ENCODE peak calls at places on chromosomes 7 and 10, in seven cellular contexts. One of them, this sample, is unnamed.
A peak's percentile ranks its signal among the peaks of the same experiment; 100 is the strongest.

GRCh38 chr10:77909755-77910375 is 16.7 kb downstream of the DLG5 start:
- DNase-seq in lower leg skin: no peak
- DNase-seq in brain microvascular endothelial cell: peak; percentile 67
- DNase-seq in K562: peak; percentile 93
- DNase-seq in fibroblast of mammary gland: peak; percentile 81
- DNase-seq in kidney: no peak
- DNase-seq in transverse colon: peak; percentile 66
- DNase-seq in this sample: peak; percentile 8

GRCh38 chr10:15695852-15696251 is 23.9 kb downstream of the ITGA8 start:
- DNase-seq in lower leg skin: no peak
- DNase-seq in brain microvascular endothelial cell: no peak
- DNase-seq in K562: no peak
- DNase-seq in fibroblast of mammary gland: no peak
- DNase-seq in kidney: no peak
- DNase-seq in transverse colon: no peak
- DNase-seq in this sample: no peak

GRCh38 chr7:108246227-108246837 is 116.2 kb upstream of the LAMB4 start:
- DNase-seq in lower leg skin: no peak
- DNase-seq in brain microvascular endothelial cell: peak; percentile 95
- DNase-seq in K562: peak; percentile 97
- DNase-seq in fibroblast of mammary gland: peak; percentile 98
- DNase-seq in kidney: no peak
- DNase-seq in transverse colon: no peak
- DNase-seq in this sample: peak; percentile 88

GRCh38 chr7:20561466-20561865 is 54.0 kb upstream of the ABCB5 start:
- DNase-seq in lower leg skin: no peak
- DNase-seq in brain microvascular endothelial cell: no peak
- DNase-seq in K562: no peak
- DNase-seq in fibroblast of mammary gland: no peak
- DNase-seq in kidney: no peak
- DNase-seq in transverse colon: no peak
- DNase-seq in this sample: no peak

GRCh38 chr10:93356516-93356915 is 125.6 kb downstream of the MYOF start:
- DNase-seq in lower leg skin: no peak
- DNase-seq in brain microvascular endothelial cell: no peak
- DNase-seq in K562: no peak
- DNase-seq in fibroblast of mammary gland: no peak
- DNase-seq in kidney: no peak
- DNase-seq in transverse colon: no peak
- DNase-seq in this sample: no peak

GRCh38 chr7:27329917-27330316 is 87.3 kb downstream of the EVX1 start:
- DNase-seq in lower leg skin: no peak
- DNase-seq in brain microvascular endothelial cell: no peak
- DNase-seq in K562: no peak
- DNase-seq in fibroblast of mammary gland: peak; percentile 7
- DNase-seq in kidney: no peak
- DNase-seq in transverse colon: no peak
- DNase-seq in this sample: no peak

GRCh38 chr7:141649865-141650499 is 52.0 kb downstream of the DENND11 start:
- DNase-seq in lower leg skin: no peak
- DNase-seq in brain microvascular endothelial cell: peak; percentile 94
- DNase-seq in K562: peak; percentile 73
- DNase-seq in fibroblast of mammary gland: peak; percentile 90
- DNase-seq in kidney: peak; percentile 70
- DNase-seq in transverse colon: peak; percentile 53
- DNase-seq in this sample: peak; percentile 87

GRCh38 chr10:124332426-124332825 is 86.3 kb downstream of the OAT start:
- DNase-seq in lower leg skin: no peak
- DNase-seq in brain microvascular endothelial cell: peak; percentile 40
- DNase-seq in K562: no peak
- DNase-seq in fibroblast of mammary gland: no peak
- DNase-seq in kidney: no peak
- DNase-seq in transverse colon: no peak
- DNase-seq in this sample: peak; percentile 27

GRCh38 chr7:84176716-84177115 is 17.9 kb downstream of the SEMA3A start:
- DNase-seq in lower leg skin: no peak
- DNase-seq in brain microvascular endothelial cell: no peak
- DNase-seq in K562: no peak
- DNase-seq in fibroblast of mammary gland: no peak
- DNase-seq in kidney: no peak
- DNase-seq in transverse colon: no peak
- DNase-seq in this sample: peak; percentile 52

GRCh38 chr7:66050337-66050957 is 25.2 kb upstream of the ASL start:
- DNase-seq in lower leg skin: no peak
- DNase-seq in brain microvascular endothelial cell: no peak
- DNase-seq in K562: no peak
- DNase-seq in fibroblast of mammary gland: no peak
- DNase-seq in kidney: no peak
- DNase-seq in transverse colon: no peak
- DNase-seq in this sample: no peak

GRCh38 chr10:130884456-130884855 is 427.1 kb downstream of the TCERG1L start:
- DNase-seq in lower leg skin: no peak
- DNase-seq in brain microvascular endothelial cell: no peak
- DNase-seq in K562: no peak
- DNase-seq in fibroblast of mammary gland: no peak
- DNase-seq in kidney: no peak
- DNase-seq in transverse colon: no peak
- DNase-seq in this sample: no peak

GRCh38 chr10:28661035-28661434 is 16.3 kb upstream of the BAMBI start:
- DNase-seq in lower leg skin: peak; percentile 77
- DNase-seq in brain microvascular endothelial cell: peak; percentile 88
- DNase-seq in K562: peak; percentile 26
- DNase-seq in fibroblast of mammary gland: peak; percentile 87
- DNase-seq in kidney: no peak
- DNase-seq in transverse colon: no peak
- DNase-seq in this sample: peak; percentile 59

GRCh38 chr7:29806793-29807178 is 478 bp downstream of the WIPF3 start:
- DNase-seq in lower leg skin: no peak
- DNase-seq in brain microvascular endothelial cell: no peak
- DNase-seq in K562: no peak
- DNase-seq in fibroblast of mammary gland: no peak
- DNase-seq in kidney: no peak
- DNase-seq in transverse colon: peak; percentile 27
- DNase-seq in this sample: no peak

GRCh38 chr10:70120417-70120816 is 12.2 kb downstream of the AIFM2 start:
- DNase-seq in lower leg skin: no peak
- DNase-seq in brain microvascular endothelial cell: no peak
- DNase-seq in K562: no peak
- DNase-seq in fibroblast of mammary gland: no peak
- DNase-seq in kidney: no peak
- DNase-seq in transverse colon: no peak
- DNase-seq in this sample: no peak

GRCh38 chr7:132066776-132067175 is 509.5 kb downstream of the PLXNA4 start:
- DNase-seq in lower leg skin: peak; percentile 84
- DNase-seq in brain microvascular endothelial cell: peak; percentile 43
- DNase-seq in K562: no peak
- DNase-seq in fibroblast of mammary gland: peak; percentile 60
- DNase-seq in kidney: no peak
- DNase-seq in transverse colon: peak; percentile 20
- DNase-seq in this sample: no peak

GRCh38 chr7:44769381-44770209 is 20.9 kb downstream of the ZMIZ2 start:
- DNase-seq in lower leg skin: no peak
- DNase-seq in brain microvascular endothelial cell: peak; percentile 24
- DNase-seq in K562: no peak
- DNase-seq in fibroblast of mammary gland: peak; percentile 54
- DNase-seq in kidney: no peak
- DNase-seq in transverse colon: peak; percentile 44
- DNase-seq in this sample: no peak

GRCh38 chr10:53422223-53422888 is 649.8 kb upstream of the MBL2 start:
- DNase-seq in lower leg skin: no peak
- DNase-seq in brain microvascular endothelial cell: no peak
- DNase-seq in K562: no peak
- DNase-seq in fibroblast of mammary gland: no peak
- DNase-seq in kidney: no peak
- DNase-seq in transverse colon: no peak
- DNase-seq in this sample: no peak

GRCh38 chr10:121598261-121599249 is at the start of gene FGFR2:
- DNase-seq in lower leg skin: peak; percentile 95
- DNase-seq in brain microvascular endothelial cell: peak; percentile 22
- DNase-seq in K562: peak; percentile 68
- DNase-seq in fibroblast of mammary gland: peak; percentile 17
- DNase-seq in kidney: peak; percentile 93
- DNase-seq in transverse colon: peak; percentile 88
- DNase-seq in this sample: no peak

GRCh38 chr7:31083205-31083801 is 31.2 kb downstream of the ADCYAP1R1 start:
- DNase-seq in lower leg skin: no peak
- DNase-seq in brain microvascular endothelial cell: no peak
- DNase-seq in K562: no peak
- DNase-seq in fibroblast of mammary gland: no peak
- DNase-seq in kidney: peak; percentile 36
- DNase-seq in transverse colon: no peak
- DNase-seq in this sample: no peak

GRCh38 chr10:95403690-95404459 is 113.1 kb upstream of the PDLIM1 start:
- DNase-seq in lower leg skin: peak; percentile 81
- DNase-seq in brain microvascular endothelial cell: no peak
- DNase-seq in K562: peak; percentile 62
- DNase-seq in fibroblast of mammary gland: no peak
- DNase-seq in kidney: no peak
- DNase-seq in transverse colon: no peak
- DNase-seq in this sample: no peak

GRCh38 chr7:5315761-5316160 is 33.0 kb downstream of the SLC29A4 start:
- DNase-seq in lower leg skin: peak; percentile 79
- DNase-seq in brain microvascular endothelial cell: no peak
- DNase-seq in K562: no peak
- DNase-seq in fibroblast of mammary gland: no peak
- DNase-seq in kidney: no peak
- DNase-seq in transverse colon: no peak
- DNase-seq in this sample: no peak

GRCh38 chr7:33646166-33646565 is 259.2 kb upstream of the BMPER start:
- DNase-seq in lower leg skin: no peak
- DNase-seq in brain microvascular endothelial cell: no peak
- DNase-seq in K562: no peak
- DNase-seq in fibroblast of mammary gland: no peak
- DNase-seq in kidney: no peak
- DNase-seq in transverse colon: no peak
- DNase-seq in this sample: no peak

GRCh38 chr10:67612156-67612555 is 83.8 kb downstream of the CTNNA3 start:
- DNase-seq in lower leg skin: no peak
- DNase-seq in brain microvascular endothelial cell: no peak
- DNase-seq in K562: no peak
- DNase-seq in fibroblast of mammary gland: no peak
- DNase-seq in kidney: no peak
- DNase-seq in transverse colon: no peak
- DNase-seq in this sample: no peak

GRCh38 chr7:477626-478220 is 41.9 kb downstream of the PDGFA start:
- DNase-seq in lower leg skin: no peak
- DNase-seq in brain microvascular endothelial cell: no peak
- DNase-seq in K562: no peak
- DNase-seq in fibroblast of mammary gland: no peak
- DNase-seq in kidney: peak; percentile 47
- DNase-seq in transverse colon: no peak
- DNase-seq in this sample: no peak

GRCh38 chr10:119237722-119238436 is 30.5 kb downstream of the GRK5 start:
- DNase-seq in lower leg skin: no peak
- DNase-seq in brain microvascular endothelial cell: no peak
- DNase-seq in K562: no peak
- DNase-seq in fibroblast of mammary gland: no peak
- DNase-seq in kidney: no peak
- DNase-seq in transverse colon: no peak
- DNase-seq in this sample: no peak

GRCh38 chr7:117285821-117286220 is 37.0 kb downstream of the WNT2 start:
- DNase-seq in lower leg skin: no peak
- DNase-seq in brain microvascular endothelial cell: no peak
- DNase-seq in K562: no peak
- DNase-seq in fibroblast of mammary gland: peak; percentile 61
- DNase-seq in kidney: no peak
- DNase-seq in transverse colon: no peak
- DNase-seq in this sample: no peak

GRCh38 chr7:143449793-143450192 is 6.5 kb downstream of the TAS2R60 start:
- DNase-seq in lower leg skin: no peak
- DNase-seq in brain microvascular endothelial cell: no peak
- DNase-seq in K562: no peak
- DNase-seq in fibroblast of mammary gland: no peak
- DNase-seq in kidney: no peak
- DNase-seq in transverse colon: no peak
- DNase-seq in this sample: no peak
- H3K4me3 ChIP-seq in lower leg skin: no peak overlapping the region
- H3K4me3 ChIP-seq in brain microvascular endothelial cell: no peak overlapping the region
- H3K4me3 ChIP-seq in K562: no peak overlapping the region
- H3K4me3 ChIP-seq in fibroblast of mammary gland: no peak overlapping the region
- H3K4me3 ChIP-seq in kidney: no peak overlapping the region
- H3K4me3 ChIP-seq in transverse colon: no peak overlapping the region
- H3K4me3 ChIP-seq in this sample: no peak overlapping the region

GRCh38 chr10:14244147-14244546 is 86.6 kb downstream of the FRMD4A start:
- DNase-seq in lower leg skin: no peak
- DNase-seq in brain microvascular endothelial cell: no peak
- DNase-seq in K562: peak; percentile 8
- DNase-seq in fibroblast of mammary gland: no peak
- DNase-seq in kidney: no peak
- DNase-seq in transverse colon: no peak
- DNase-seq in this sample: no peak
- TF ChIP-seq CTCF in lower leg skin: no peak
- TF ChIP-seq CTCF in brain microvascular endothelial cell: peak; percentile 58
- TF ChIP-seq CTCF in K562: peak; percentile 22
- TF ChIP-seq CTCF in fibroblast of mammary gland: no peak
- TF ChIP-seq CTCF in kidney: no peak
- TF ChIP-seq CTCF in transverse colon: no peak
- TF ChIP-seq CTCF in this sample: no peak

GRCh38 chr7:125020801-125021200 is 91.2 kb upstream of the POT1 start:
- DNase-seq in lower leg skin: no peak
- DNase-seq in brain microvascular endothelial cell: no peak
- DNase-seq in K562: no peak
- DNase-seq in fibroblast of mammary gland: peak; percentile 0
- DNase-seq in kidney: no peak
- DNase-seq in transverse colon: no peak
- DNase-seq in this sample: no peak
- H3K4me3 ChIP-seq in lower leg skin: no peak overlapping the region
- H3K4me3 ChIP-seq in brain microvascular endothelial cell: no peak overlapping the region
- H3K4me3 ChIP-seq in K562: no peak overlapping the region
- H3K4me3 ChIP-seq in fibroblast of mammary gland: no peak overlapping the region
- H3K4me3 ChIP-seq in kidney: no peak overlapping the region
- H3K4me3 ChIP-seq in transverse colon: no peak overlapping the region
- H3K4me3 ChIP-seq in this sample: no peak overlapping the region

DNA sequence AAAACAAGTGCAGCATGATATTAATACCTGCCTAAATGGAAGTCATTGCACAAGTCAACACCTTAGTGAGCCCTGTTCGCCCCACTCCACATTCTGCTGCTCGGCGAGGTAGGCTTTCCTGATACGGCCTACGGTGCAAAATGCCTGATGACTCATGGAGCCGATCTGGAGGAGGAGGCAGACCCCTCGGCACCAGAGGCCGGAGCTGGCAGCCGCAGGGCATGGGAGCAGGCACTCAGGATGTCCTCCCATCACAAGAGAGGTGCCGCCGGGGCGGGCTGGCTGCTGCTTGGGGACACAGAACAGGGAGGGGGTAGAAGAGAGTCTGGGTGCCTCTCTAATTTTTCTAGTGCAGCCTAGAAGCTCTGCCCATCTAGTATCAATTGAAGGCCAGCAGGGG is 418.5 kb upstream of the MGMT start:
- DNase-seq in lower leg skin: no peak
- DNase-seq in brain microvascular endothelial cell: peak; percentile 1
- DNase-seq in K562: no peak
- DNase-seq in fibroblast of mammary gland: no peak
- DNase-seq in kidney: no peak
- DNase-seq in transverse colon: no peak
- DNase-seq in this sample: no peak
- TF ChIP-seq CTCF in lower leg skin: no peak
- TF ChIP-seq CTCF in brain microvascular endothelial cell: no peak
- TF ChIP-seq CTCF in K562: no peak
- TF ChIP-seq CTCF in fibroblast of mammary gland: no peak
- TF ChIP-seq CTCF in kidney: no peak
- TF ChIP-seq CTCF in transverse colon: no peak
- TF ChIP-seq CTCF in this sample: no peak